ENCODE peak calls at places on chromosomes 11 and 22, in seven cellular contexts. J is left ventricle myocardium inferior, W is mucosa of descending colon, Z is heart right ventricle, D is ovary, B is brain microvascular endothelial cell, M is IMR-90. Q is an unnamed sample. For H3K36me3, the result is how much of the 10 kb centered on the place peaks cover.

GRCh38 chr11:21511835-21512440 is 680.9 kb upstream of the ANO5 start:
- DNase-seq in J (peak), W (peak), Z (no peak), D (no peak), B (peak), M (no peak), Q (peak)

GRCh38 chr11:114132944-114133394 is 73.5 kb downstream of the ZBTB16 start:
- DNase-seq in J (no peak), W (no peak), Z (no peak), D (no peak), B (no peak), M (no peak), Q (peak)

GRCh38 chr22:40727607-40728325 is 48.5 kb downstream of the MCHR1 start:
- DNase-seq in J (no peak), W (no peak), Z (no peak), D (no peak), B (no peak), M (no peak), Q (no peak)

GRCh38 chr11:80944758-80945157 is 1503.9 kb upstream of the TENM4 start:
- DNase-seq in J (no peak), W (no peak), Z (no peak), D (no peak), B (no peak), M (no peak), Q (no peak)

GRCh38 chr11:92249156-92249753 is 24.6 kb downstream of the FAT3 start:
- DNase-seq in J (no peak), W (no peak), Z (no peak), D (no peak), B (no peak), M (no peak), Q (no peak)

GRCh38 chr22:37999640-38000272 is 15.4 kb upstream of the SOX10 start:
- DNase-seq in J (no peak), W (no peak), Z (no peak), D (no peak), B (peak), M (peak), Q (no peak)

GRCh38 chr22:35355744-35356420 is 25.0 kb upstream of the HMOX1 start:
- DNase-seq in J (no peak), W (no peak), Z (no peak), D (no peak), B (no peak), M (peak), Q (no peak)

GRCh38 chr11:76655466-76656086 is 15.0 kb downstream of the LRRC32 start:
- DNase-seq in J (no peak), W (no peak), Z (no peak), D (peak), B (no peak), M (no peak), Q (no peak)

GRCh38 chr11:90222152-90222458 is 744 bp downstream of the CHORDC1 start:
- DNase-seq in J (no peak), W (no peak), Z (no peak), D (no peak), B (no peak), M (no peak), Q (no peak)

GRCh38 chr11:78961186-78961782 is 386.6 kb upstream of the NARS2 start:
- DNase-seq in J (no peak), W (peak), Z (peak), D (no peak), B (no peak), M (peak), Q (peak)

GRCh38 chr11:123404626-123405025 is 25.4 kb upstream of the GRAMD1B start:
- DNase-seq in J (no peak), W (no peak), Z (no peak), D (no peak), B (no peak), M (no peak), Q (no peak)

GRCh38 chr11:2109541-2110019 is 29.6 kb downstream of the IGF2 start:
- DNase-seq in J (no peak), W (no peak), Z (peak), D (no peak), B (no peak), M (no peak), Q (no peak)

GRCh38 chr22:19735665-19736510 is 12.5 kb downstream of the GP1BB start:
- DNase-seq in J (no peak), W (no peak), Z (no peak), D (no peak), B (no peak), M (no peak), Q (no peak)

GRCh38 chr11:116488836-116489389 is 283.9 kb downstream of the BUD13 start:
- DNase-seq in J (no peak), W (no peak), Z (no peak), D (no peak), B (no peak), M (no peak), Q (no peak)

GRCh38 chr11:135075740-135076139 is 663.7 kb upstream of the B3GAT1 start:
- DNase-seq in J (peak), W (peak), Z (no peak), D (no peak), B (peak), M (peak), Q (peak)

GRCh38 chr11:494761-495536 is 12.1 kb downstream of the RNH1 start:
- DNase-seq in J (no peak), W (no peak), Z (no peak), D (no peak), B (no peak), M (no peak), Q (no peak)

GRCh38 chr22:19533857-19534256 is 9.6 kb upstream of the CLDN5 start:
- DNase-seq in J (no peak), W (no peak), Z (no peak), D (no peak), B (no peak), M (no peak), Q (no peak)

GRCh38 chr11:73298233-73298632 is 9.8 kb upstream of the ARHGEF17 start:
- DNase-seq in J (no peak), W (no peak), Z (no peak), D (no peak), B (no peak), M (no peak), Q (no peak)

GRCh38 chr11:59224419-59224928 is 11.7 kb upstream of the MPEG1 start:
- DNase-seq in J (no peak), W (peak), Z (peak), D (no peak), B (no peak), M (no peak), Q (no peak)

GRCh38 chr11:57638005-57638760 is 11.5 kb downstream of the YPEL4 start:
- DNase-seq in J (peak), W (peak), Z (peak), D (peak), B (peak), M (peak), Q (no peak)

GRCh38 chr11:93895106-93895862 is 44.9 kb upstream of the VSTM5 start:
- DNase-seq in J (no peak), W (peak), Z (peak), D (no peak), B (peak), M (peak), Q (no peak)

GRCh38 chr22:35072939-35073338 is 7.0 kb downstream of the ISX start:
- DNase-seq in J (no peak), W (no peak), Z (no peak), D (no peak), B (no peak), M (peak), Q (no peak)

GRCh38 chr22:43293661-43294392 is 49.3 kb downstream of the SCUBE1 start:
- DNase-seq in J (no peak), W (peak), Z (no peak), D (peak), B (peak), M (peak), Q (no peak)

GRCh38 chr22:50434849-50435700 is 39.8 kb downstream of the SBF1 start:
- DNase-seq in J (no peak), W (no peak), Z (no peak), D (no peak), B (no peak), M (no peak), Q (no peak)

GRCh38 chr11:130115218-130115617 is 44.4 kb upstream of the ST14 start:
- DNase-seq in J (no peak), W (no peak), Z (no peak), D (no peak), B (peak), M (peak), Q (no peak)

GRCh38 chr11:106218096-106218495 is 140.6 kb downstream of the AASDHPPT start:
- DNase-seq in J (no peak), W (no peak), Z (no peak), D (no peak), B (no peak), M (no peak), Q (no peak)

GRCh38 chr11:42249956-42250355 is 790.5 kb upstream of the LRRC4C start:
- DNase-seq in J (no peak), W (no peak), Z (no peak), D (no peak), B (no peak), M (no peak), Q (no peak)

GRCh38 chr11:22192289-22192641 is 620 bp upstream of the ANO5 start:
- DNase-seq in J (peak), W (peak), Z (peak), D (no peak), B (no peak), M (no peak), Q (no peak)

GRCh38 chr22:40176921-40177737 is 596 bp upstream of the TNRC6B start:
- DNase-seq in J (peak), W (peak), Z (no peak), D (peak), B (peak), M (peak), Q (peak)

GRCh38 chr11:128342511-128343133 is 244.7 kb downstream of the ETS1 start:
- DNase-seq in J (peak), W (peak), Z (peak), D (no peak), B (peak), M (peak), Q (no peak)

GRCh38 chr11:7548659-7549283 is 35.0 kb downstream of the PPFIBP2 start:
- DNase-seq in J (no peak), W (peak), Z (no peak), D (no peak), B (no peak), M (no peak), Q (no peak)

GRCh38 chr11:101003468-101003867 is 126.1 kb downstream of the PGR start:
- DNase-seq in J (no peak), W (no peak), Z (no peak), D (no peak), B (no peak), M (no peak), Q (no peak)

GRCh38 chr22:36221799-36222751 is 17.3 kb downstream of the APOL2 start:
- DNase-seq in J (no peak), W (peak), Z (peak), D (peak), B (no peak), M (no peak), Q (no peak)

GRCh38 chr11:77201991-77202841 is 74.2 kb downstream of the MYO7A start:
- DNase-seq in J (no peak), W (no peak), Z (no peak), D (no peak), B (no peak), M (no peak), Q (no peak)

GRCh38 chr11:90722552-90723190 is 499.8 kb upstream of the CHORDC1 start:
- DNase-seq in J (no peak), W (no peak), Z (no peak), D (no peak), B (no peak), M (no peak), Q (no peak)

GRCh38 chr22:34080501-34080900 is 160.2 kb upstream of the LARGE1 start:
- DNase-seq in J (no peak), W (no peak), Z (no peak), D (no peak), B (no peak), M (no peak), Q (no peak)

GRCh38 chr11:121304750-121305149 is 12.2 kb downstream of the SC5D start:
- DNase-seq in J (no peak), W (no peak), Z (no peak), D (no peak), B (no peak), M (peak), Q (no peak)

GRCh38 chr22:46653596-46653995 is 33.4 kb downstream of the GRAMD4 start:
- DNase-seq in J (no peak), W (peak), Z (no peak), D (no peak), B (no peak), M (no peak), Q (no peak)

GRCh38 chr22:17870408-17870807 is 96.1 kb upstream of the BID start:
- DNase-seq in J (no peak), W (no peak), Z (no peak), D (no peak), B (no peak), M (no peak), Q (no peak)

DNA sequence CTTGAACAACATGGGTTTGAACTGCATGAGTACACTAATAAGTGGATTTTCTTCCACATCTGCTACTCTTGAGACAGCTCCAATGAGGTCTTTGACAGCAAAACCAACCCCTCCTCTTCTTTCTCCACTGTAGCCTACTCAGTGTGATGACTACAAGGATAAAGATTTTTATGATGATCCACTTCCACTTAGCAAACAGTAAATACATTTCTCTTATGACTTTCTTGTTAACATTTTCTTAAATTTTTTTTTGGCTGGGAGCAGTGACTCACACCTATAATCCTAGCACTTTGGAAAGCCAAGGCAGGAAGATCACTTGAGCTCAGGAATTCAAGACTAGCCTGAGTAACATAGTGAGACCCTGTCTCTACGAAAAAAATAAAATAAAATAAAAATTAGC is 9.9 kb upstream of the EIF4G2 start:
- DNase-seq in J (no peak), W (no peak), Z (no peak), D (no peak), B (peak), M (peak), Q (no peak)
- H3K4me3 ChIP-seq in J (no peak), W (no peak), Z (no peak), D (no peak), B (no peak), M (no peak), Q (no peak)

GRCh38 chr22:45381348-45381747 is 32.1 kb downstream of the SMC1B start:
- DNase-seq in J (no peak), W (no peak), Z (no peak), D (no peak), B (no peak), M (no peak), Q (no peak)
- TF ChIP-seq CTCF in J (no peak), W (no peak), Z (no peak), D (no peak), B (no peak), M (no peak), Q (no peak)

DNA sequence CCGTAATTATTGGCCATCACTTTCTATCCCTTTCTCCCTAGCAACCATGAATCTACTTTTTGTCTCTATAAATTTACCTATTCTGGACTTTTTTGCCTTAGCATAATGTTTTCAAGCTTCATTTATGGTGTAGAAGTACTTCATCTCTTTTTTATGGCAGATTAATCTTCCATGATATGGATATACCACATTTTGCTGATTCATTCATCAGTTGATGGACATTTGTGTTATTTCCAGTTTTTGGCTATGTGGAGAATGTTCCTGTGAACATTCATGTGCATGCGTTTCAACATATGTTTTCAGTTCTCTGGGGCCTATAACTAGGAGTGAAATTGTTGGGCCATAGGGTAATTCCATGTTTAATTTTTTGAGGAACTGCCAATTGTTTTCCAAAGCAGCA is 12.8 kb downstream of the CAPN1 start:
- DNase-seq in J (no peak), W (no peak), Z (no peak), D (no peak), B (no peak), M (no peak), Q (no peak)
- H3K36me3 ChIP-seq in J (half or more), W (under half), Z (under half), D (under half), B (under half), M (under half), Q (under half)

GRCh38 chr11:117930668-117931330 is 1.6 kb upstream of the TMPRSS13 start:
- DNase-seq in J (no peak), W (no peak), Z (no peak), D (no peak), B (no peak), M (no peak), Q (no peak)

GRCh38 chr11:117931331-117931950 is 2.2 kb upstream of the TMPRSS13 start:
- DNase-seq in J (no peak), W (no peak), Z (no peak), D (no peak), B (no peak), M (no peak), Q (no peak)

GRCh38 chr11:117928818-117929567 is at the start of gene TMPRSS13:
- DNase-seq in J (no peak), W (peak), Z (no peak), D (no peak), B (no peak), M (no peak), Q (peak)

GRCh38 chr11:117930208-117930570 is 987 bp upstream of the TMPRSS13 start:
- DNase-seq in J (no peak), W (no peak), Z (no peak), D (no peak), B (no peak), M (no peak), Q (no peak)

GRCh38 chr11:117929568-117930207 is 486 bp upstream of the TMPRSS13 start:
- DNase-seq in J (no peak), W (no peak), Z (no peak), D (no peak), B (no peak), M (no peak), Q (no peak)
- H3K4me3 ChIP-seq in J (no peak), W (no peak), Z (no peak), D (no peak), B (no peak), M (no peak), Q (no peak)

GRCh38 chr11:4455439-4455838 is 6.3 kb downstream of the OR52K2 start:
- DNase-seq in J (no peak), W (peak), Z (peak), D (no peak), B (no peak), M (no peak), Q (no peak)

GRCh38 chr11:4454031-4454430 is 4.9 kb downstream of the OR52K2 start:
- DNase-seq in J (no peak), W (no peak), Z (no peak), D (no peak), B (no peak), M (no peak), Q (no peak)

GRCh38 chr11:4448995-4449394 is at the start of gene OR52K2:
- DNase-seq in J (no peak), W (no peak), Z (no peak), D (no peak), B (no peak), M (no peak), Q (no peak)

DNA sequence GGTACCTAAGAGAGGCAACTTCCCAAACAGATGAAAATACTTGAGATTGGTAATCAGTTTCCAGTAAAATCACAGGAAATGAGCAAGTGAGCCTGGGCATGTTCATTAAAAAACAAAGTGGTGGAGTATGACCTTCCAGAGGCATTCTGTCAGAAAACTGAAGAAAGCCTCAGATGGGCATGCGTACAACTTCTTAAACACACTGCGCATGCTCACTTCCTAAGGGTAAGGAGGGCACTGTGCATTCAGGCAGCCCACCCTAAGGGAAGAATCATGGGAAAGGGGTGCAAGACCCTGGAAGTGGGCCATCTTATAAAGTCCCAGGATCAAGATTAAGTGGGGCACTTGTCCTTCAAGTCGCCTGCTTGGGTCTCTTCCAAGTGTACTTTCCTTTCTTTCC is 4.0 kb downstream of the OR52K2 start:
- DNase-seq in J (no peak), W (no peak), Z (no peak), D (no peak), B (no peak), M (no peak), Q (no peak)
- TF ChIP-seq CTCF in J (no peak), W (no peak), Z (no peak), D (no peak), B (no peak), M (no peak), Q (no peak)

DNA sequence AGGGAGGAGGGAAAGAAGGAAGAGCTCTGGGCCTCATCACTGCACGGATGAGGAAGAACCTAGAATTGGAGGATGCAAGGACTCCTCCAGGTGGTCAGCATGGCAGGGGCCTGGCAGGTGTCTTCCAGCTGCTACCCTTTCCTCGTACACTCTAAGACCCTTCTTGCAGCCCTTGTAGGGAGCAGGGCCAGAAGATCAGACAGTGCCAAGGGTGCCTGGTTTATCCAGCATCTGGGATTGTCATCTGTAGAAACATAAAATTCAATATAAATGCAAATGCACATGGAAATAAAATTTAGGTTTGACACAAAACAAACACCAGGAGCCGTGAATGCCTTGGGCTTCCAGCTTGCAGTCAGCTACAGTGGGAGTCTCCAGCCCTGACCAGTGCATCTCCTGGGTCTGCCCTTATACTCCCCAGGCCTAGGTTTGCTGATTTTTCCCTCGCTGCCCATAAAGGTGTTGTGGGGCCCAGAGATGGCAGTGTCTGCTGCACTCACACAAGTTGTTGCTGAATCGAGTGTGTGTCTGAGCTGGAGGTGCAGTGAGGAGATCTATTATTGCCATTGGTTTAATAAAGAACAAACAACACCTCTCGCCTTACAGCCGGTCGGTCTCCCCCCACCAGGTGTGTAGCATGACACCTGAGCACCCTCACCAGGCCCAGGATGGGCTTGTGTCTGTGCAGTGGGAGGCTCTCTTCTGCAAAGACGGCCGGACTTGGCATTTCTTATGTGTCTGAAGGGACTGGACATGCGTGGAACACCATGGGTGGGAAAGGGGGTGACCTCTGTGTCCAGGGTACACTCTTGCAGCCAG is 87.1 kb downstream of the BCR start:
- DNase-seq in J (no peak), W (no peak), Z (no peak), D (no peak), B (no peak), M (no peak), Q (no peak)
- H3K36me3 ChIP-seq in J (half or more), W (under half), Z (under half), D (under half), B (half or more), M (under half), Q (under half)

GRCh38 chr11:46342237-46342636 is 5.0 kb upstream of the DGKZ start:
- DNase-seq in J (no peak), W (no peak), Z (no peak), D (peak), B (no peak), M (no peak), Q (no peak)
- H3K4me3 ChIP-seq in J (no peak), W (no peak), Z (no peak), D (no peak), B (no peak), M (no peak), Q (no peak)